ENCODE peak calls at places on chromosomes 13 and 19, in five cellular contexts. H, Q, F, K and U are unnamed samples.
A peak's percentile ranks its signal among the peaks of the same experiment; 100 is the strongest.

GRCh38 chr13:90414691-90415596 is 932.5 kb upstream of the MIR17HG start:
- DNase-seq in H (peak; percentile 18), Q (no peak), F (no peak), K (no peak), U (peak; percentile 19)

GRCh38 chr13:99982021-99982740 is 597 bp downstream of the ZIC2 start:
- DNase-seq in H (no peak), Q (peak; percentile 55), F (no peak), K (no peak), U (peak; percentile 50)

GRCh38 chr13:90926459-90926858 is 421.0 kb upstream of the MIR17HG start:
- DNase-seq in H (no peak), Q (no peak), F (no peak), K (no peak), U (no peak)

GRCh38 chr19:308471-309205 is 17.4 kb upstream of the PLPP2 start:
- DNase-seq in H (no peak), Q (peak; percentile 33), F (no peak), K (no peak), U (no peak)

GRCh38 chr13:50124536-50125305 is 109.5 kb downstream of the KCNRG start:
- DNase-seq in H (peak; percentile 88), Q (peak; percentile 99), F (peak; percentile 35), K (peak; percentile 33), U (peak; percentile 73)

GRCh38 chr19:27774337-27774736 is 1438.6 kb downstream of the UQCRFS1 start:
- DNase-seq in H (no peak), Q (no peak), F (peak; percentile 29), K (no peak), U (peak; percentile 67)

GRCh38 chr13:37978680-37979079 is 109.1 kb upstream of the TRPC4 start:
- DNase-seq in H (no peak), Q (no peak), F (no peak), K (no peak), U (no peak)

GRCh38 chr13:28394422-28394821 is 100.5 kb downstream of the FLT1 start:
- DNase-seq in H (no peak), Q (no peak), F (no peak), K (no peak), U (no peak)

GRCh38 chr13:20337894-20338551 is 105.9 kb upstream of the GJB6 start:
- DNase-seq in H (no peak), Q (no peak), F (no peak), K (no peak), U (no peak)

GRCh38 chr13:52925775-52926285 is 77.4 kb upstream of the PCDH8 start:
- DNase-seq in H (no peak), Q (no peak), F (no peak), K (no peak), U (no peak)

DNA sequence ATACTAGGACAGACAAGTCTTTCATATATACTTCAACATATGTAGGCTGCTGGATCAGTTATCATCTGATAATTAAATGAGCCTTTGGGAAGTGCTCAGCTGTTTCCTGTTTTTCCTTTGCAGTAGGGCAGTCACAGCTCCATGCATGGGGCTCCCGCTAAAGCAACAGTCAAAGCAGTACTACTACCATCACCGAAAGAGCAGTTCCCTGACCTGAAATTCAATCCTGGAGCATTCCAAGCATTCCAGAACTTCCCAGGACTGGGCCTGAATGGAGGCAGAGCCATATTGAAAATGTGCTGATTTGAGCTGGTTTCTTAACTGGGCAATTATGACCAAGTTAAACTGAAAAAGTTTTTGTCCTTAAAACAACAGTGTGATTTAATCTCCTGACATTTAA is 20.5 kb downstream of the MICU2 start:
- DNase-seq in H (no peak), Q (no peak), F (no peak), K (peak; percentile 44), U (peak; percentile 78)
- H3K4me2 ChIP-seq in H (no peak overlapping the region), Q (no peak overlapping the region), F (no peak overlapping the region), K (no peak overlapping the region), U (no peak overlapping the region)

GRCh38 chr13:113049521-113049941 is 56.1 kb upstream of the F7 start:
- DNase-seq in H (no peak), Q (no peak), F (no peak), K (no peak), U (no peak)

GRCh38 chr13:113048766-113049165 is 56.8 kb upstream of the F7 start:
- DNase-seq in H (no peak), Q (no peak), F (no peak), K (no peak), U (no peak)

GRCh38 chr13:113050856-113051431 is 54.6 kb upstream of the F7 start:
- DNase-seq in H (no peak), Q (no peak), F (no peak), K (no peak), U (peak; percentile 48)

GRCh38 chr13:113051641-113052040 is 54.0 kb upstream of the F7 start:
- DNase-seq in H (no peak), Q (no peak), F (no peak), K (no peak), U (no peak)

GRCh38 chr13:113049981-113050380 is 55.6 kb upstream of the F7 start:
- DNase-seq in H (no peak), Q (no peak), F (no peak), K (no peak), U (no peak)
- H3K27ac ChIP-seq in H (no peak overlapping the region), Q (no peak overlapping the region), F (no peak overlapping the region), K (no peak overlapping the region), U (no peak overlapping the region)

DNA sequence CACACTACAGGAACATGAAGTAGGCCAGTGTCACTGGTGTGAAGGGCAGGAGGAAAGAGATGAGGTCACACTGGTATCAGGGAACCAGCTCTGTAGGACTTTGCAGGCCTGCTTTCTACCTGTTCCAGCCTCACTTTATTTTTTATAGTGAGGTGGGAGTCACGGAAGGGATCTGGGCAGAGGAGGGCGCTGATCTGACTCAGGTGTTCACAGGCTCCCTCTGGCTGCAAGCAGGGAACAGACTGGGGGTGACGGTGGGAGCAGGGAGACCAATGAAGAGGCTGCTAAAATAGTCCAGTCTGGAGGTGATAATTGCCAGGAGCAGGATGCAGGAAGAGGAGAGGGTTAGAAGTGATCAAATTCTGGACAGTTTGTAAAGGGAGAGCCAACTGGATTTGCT is 2.8 kb downstream of the THAP8 start:
- DNase-seq in H (no peak), Q (no peak), F (no peak), K (peak; percentile 56), U (peak; percentile 89)
- TF ChIP-seq REST in H (no peak), Q (no peak), F (no peak), K (no peak), U (no peak)

GRCh38 chr13:29497137-29497654 is 98.3 kb downstream of the SLC7A1 start:
- DNase-seq in H (no peak), Q (no peak), F (no peak), K (no peak), U (no peak)
- H3K4me2 ChIP-seq in H (no peak overlapping the region), Q (no peak overlapping the region), F (no peak overlapping the region), K (no peak overlapping the region), U (no peak overlapping the region)

GRCh38 chr19:47132522-47132852 is 1.9 kb downstream of the SAE1 start:
- DNase-seq in H (no peak), Q (no peak), F (no peak), K (no peak), U (no peak)
- H3K27ac ChIP-seq in H (no peak overlapping the region), Q (no peak overlapping the region), F (peak overlapping the region; percentile 92), K (no peak overlapping the region), U (peak overlapping the region; percentile 97)